ENCODE peak calls at places on chromosomes 3 and 15, in eight cellular contexts. V is ovary, O is fibroblast of lung, K is Panc1, B is A549, Y is hepatocyte, R is heart left ventricle, J is testis. N is an unnamed sample. For H3K4me1, the result is how much of the 10 kb centered on the place peaks cover.

GRCh38 chr3:51977449-51978142 is 2.7 kb downstream of the ABHD14A start:
- DNase-seq in V (no peak), O (no peak), K (no peak), B (no peak), Y (no peak), R (no peak), J (no peak), N (no peak)

GRCh38 chr3:124217542-124217941 is 225.6 kb upstream of the ROPN1 start:
- DNase-seq in V (no peak), O (peak), K (no peak), B (peak), Y (peak), R (no peak), J (peak), N (peak)

GRCh38 chr3:114649331-114649730 is 355.5 kb downstream of the TIGIT start:
- DNase-seq in V (no peak), O (no peak), K (no peak), B (peak), Y (no peak), R (no peak), J (no peak), N (no peak)

GRCh38 chr3:194522579-194523046 is 35.8 kb upstream of the ATP13A3 start:
- DNase-seq in V (no peak), O (no peak), K (no peak), B (no peak), Y (no peak), R (no peak), J (no peak), N (peak)

GRCh38 chr3:127800508-127800907 is 21.8 kb downstream of the MGLL start:
- DNase-seq in V (no peak), O (no peak), K (no peak), B (no peak), Y (no peak), R (no peak), J (no peak), N (no peak)

GRCh38 chr3:172031957-172032356 is 7.4 kb upstream of the FNDC3B start:
- DNase-seq in V (no peak), O (peak), K (no peak), B (no peak), Y (no peak), R (no peak), J (no peak), N (peak)

GRCh38 chr15:65339926-65340325 is 35.4 kb downstream of the RNU5B-1 start:
- DNase-seq in V (no peak), O (no peak), K (no peak), B (no peak), Y (peak), R (no peak), J (no peak), N (no peak)

GRCh38 chr3:151356791-151357460 is 27.6 kb upstream of the P2RY13 start:
- DNase-seq in V (no peak), O (no peak), K (no peak), B (no peak), Y (no peak), R (no peak), J (no peak), N (no peak)

GRCh38 chr3:181363231-181363630 is 348.5 kb upstream of the SOX2 start:
- DNase-seq in V (no peak), O (no peak), K (no peak), B (no peak), Y (no peak), R (no peak), J (no peak), N (no peak)

GRCh38 chr3:153970047-153970446 is 151.1 kb upstream of the ARHGEF26 start:
- DNase-seq in V (no peak), O (no peak), K (no peak), B (no peak), Y (no peak), R (no peak), J (no peak), N (no peak)

GRCh38 chr3:186162221-186162620 is 53.3 kb upstream of the ETV5 start:
- DNase-seq in V (no peak), O (peak), K (no peak), B (no peak), Y (no peak), R (no peak), J (no peak), N (no peak)

GRCh38 chr15:62889734-62890505 is 152.6 kb upstream of the TPM1 start:
- DNase-seq in V (no peak), O (peak), K (no peak), B (no peak), Y (no peak), R (no peak), J (no peak), N (peak)

GRCh38 chr3:112773864-112774263 is 72.8 kb downstream of the CD200R1L start:
- DNase-seq in V (no peak), O (no peak), K (peak), B (peak), Y (no peak), R (no peak), J (no peak), N (no peak)

GRCh38 chr3:40871411-40871810 is 327.9 kb upstream of the CTNNB1 start:
- DNase-seq in V (no peak), O (no peak), K (no peak), B (no peak), Y (no peak), R (no peak), J (no peak), N (no peak)

GRCh38 chr3:48412375-48413001 is 17.4 kb downstream of the PLXNB1 start:
- DNase-seq in V (no peak), O (no peak), K (no peak), B (no peak), Y (no peak), R (no peak), J (no peak), N (no peak)

GRCh38 chr15:85324202-85324601 is 56.2 kb upstream of the AKAP13 start:
- DNase-seq in V (no peak), O (no peak), K (no peak), B (no peak), Y (no peak), R (no peak), J (no peak), N (no peak)

GRCh38 chr15:66760968-66761722 is 59.1 kb downstream of the SMAD6 start:
- DNase-seq in V (no peak), O (peak), K (no peak), B (no peak), Y (peak), R (no peak), J (no peak), N (peak)

GRCh38 chr3:132443421-132443820 is 26.1 kb downstream of the DNAJC13 start:
- DNase-seq in V (no peak), O (no peak), K (no peak), B (no peak), Y (no peak), R (no peak), J (no peak), N (no peak)

GRCh38 chr3:60240558-60240957 is 1010.7 kb downstream of the FHIT start:
- DNase-seq in V (no peak), O (no peak), K (no peak), B (no peak), Y (peak), R (no peak), J (no peak), N (no peak)

GRCh38 chr3:3080309-3080708 is 29.9 kb downstream of the IL5RA start:
- DNase-seq in V (no peak), O (no peak), K (no peak), B (no peak), Y (no peak), R (no peak), J (no peak), N (no peak)

GRCh38 chr15:69305933-69306568 is 7.3 kb downstream of the PAQR5 start:
- DNase-seq in V (no peak), O (no peak), K (no peak), B (peak), Y (no peak), R (no peak), J (no peak), N (no peak)

GRCh38 chr3:21750831-21751391 is at the start of gene ZNF385D:
- DNase-seq in V (peak), O (peak), K (no peak), B (no peak), Y (peak), R (peak), J (peak), N (peak)

GRCh38 chr3:25289663-25290062 is 138.4 kb upstream of the RARB start:
- DNase-seq in V (no peak), O (no peak), K (no peak), B (no peak), Y (no peak), R (no peak), J (no peak), N (no peak)

GRCh38 chr3:120393252-120393651 is 44.1 kb upstream of the LRRC58 start:
- DNase-seq in V (no peak), O (no peak), K (no peak), B (no peak), Y (no peak), R (no peak), J (no peak), N (no peak)

GRCh38 chr15:79820820-79821219 is 76.0 kb downstream of the MTHFS start:
- DNase-seq in V (no peak), O (no peak), K (no peak), B (no peak), Y (no peak), R (no peak), J (no peak), N (no peak)

GRCh38 chr3:81716870-81717509 is 44.5 kb downstream of the GBE1 start:
- DNase-seq in V (no peak), O (peak), K (no peak), B (no peak), Y (peak), R (no peak), J (peak), N (peak)

GRCh38 chr15:67409175-67409574 is 111.8 kb upstream of the C15orf61 start:
- DNase-seq in V (no peak), O (no peak), K (no peak), B (no peak), Y (no peak), R (no peak), J (no peak), N (no peak)

GRCh38 chr15:85504739-85505676 is 124.6 kb downstream of the AKAP13 start:
- DNase-seq in V (peak), O (peak), K (no peak), B (peak), Y (peak), R (no peak), J (peak), N (peak)

GRCh38 chr3:140910860-140911259 is 30.8 kb upstream of the SLC25A36 start:
- DNase-seq in V (no peak), O (peak), K (no peak), B (peak), Y (peak), R (peak), J (peak), N (peak)

GRCh38 chr3:129276385-129276784 is 2.3 kb upstream of the HMCES start:
- DNase-seq in V (no peak), O (no peak), K (no peak), B (no peak), Y (no peak), R (no peak), J (no peak), N (no peak)

GRCh38 chr3:30082652-30083051 is 523.7 kb upstream of the TGFBR2 start:
- DNase-seq in V (no peak), O (no peak), K (no peak), B (no peak), Y (no peak), R (no peak), J (no peak), N (no peak)

GRCh38 chr15:70264014-70264492 is 166.3 kb upstream of the TLE3 start:
- DNase-seq in V (peak), O (no peak), K (no peak), B (no peak), Y (no peak), R (no peak), J (peak), N (peak)

GRCh38 chr3:111763101-111763500 is 96.0 kb upstream of the PHLDB2 start:
- DNase-seq in V (no peak), O (no peak), K (no peak), B (no peak), Y (no peak), R (no peak), J (no peak), N (no peak)

GRCh38 chr3:111761309-111761795 is 97.7 kb upstream of the PHLDB2 start:
- DNase-seq in V (no peak), O (peak), K (no peak), B (no peak), Y (no peak), R (no peak), J (no peak), N (no peak)

GRCh38 chr3:111764645-111765091 is 94.4 kb upstream of the PHLDB2 start:
- DNase-seq in V (no peak), O (peak), K (no peak), B (no peak), Y (peak), R (no peak), J (no peak), N (no peak)

GRCh38 chr3:111763968-111764367 is 95.1 kb upstream of the PHLDB2 start:
- DNase-seq in V (no peak), O (peak), K (no peak), B (no peak), Y (no peak), R (no peak), J (no peak), N (peak)

GRCh38 chr3:111762535-111762934 is 96.5 kb upstream of the PHLDB2 start:
- DNase-seq in V (no peak), O (peak), K (no peak), B (no peak), Y (peak), R (no peak), J (no peak), N (no peak)
- H3K4me1 ChIP-seq in V (under half), O (under half), K (under half), B (half or more), Y (under half), R (under half), J (under half), N (under half)

DNA sequence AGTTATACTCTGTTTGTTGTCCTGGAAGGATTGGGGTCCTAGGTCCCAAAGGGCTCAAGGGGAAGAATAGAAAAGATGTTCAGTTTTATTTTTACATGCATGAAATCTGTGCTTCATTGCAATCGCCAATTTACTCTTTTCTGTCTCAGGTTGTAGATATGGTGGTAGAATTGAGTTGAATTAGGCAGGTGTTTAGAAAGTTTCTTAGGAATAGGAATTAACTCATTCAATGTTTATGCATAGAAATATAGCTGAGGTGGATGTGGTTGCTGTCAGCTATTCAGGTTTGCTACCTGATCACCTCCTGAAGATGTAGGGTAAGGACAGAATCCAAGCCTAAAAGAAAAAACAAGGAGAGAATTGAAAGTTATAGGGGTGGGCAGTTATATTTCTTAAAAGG is 1.4 kb downstream of the ARPP21 start:
- DNase-seq in V (no peak), O (no peak), K (no peak), B (no peak), Y (no peak), R (no peak), J (no peak), N (no peak)
- H3K4me3 ChIP-seq in V (no peak), O (no peak), K (no peak), B (no peak), Y (no peak), R (no peak), J (no peak), N (no peak)

GRCh38 chr15:58221591-58222241 is 83.5 kb downstream of the AQP9 start:
- DNase-seq in V (no peak), O (peak), K (no peak), B (peak), Y (no peak), R (no peak), J (peak), N (peak)
- TF ChIP-seq CTCF in V (no peak), O (peak), K (peak), B (peak), Y (peak), R (peak), J (peak), N (peak)

DNA sequence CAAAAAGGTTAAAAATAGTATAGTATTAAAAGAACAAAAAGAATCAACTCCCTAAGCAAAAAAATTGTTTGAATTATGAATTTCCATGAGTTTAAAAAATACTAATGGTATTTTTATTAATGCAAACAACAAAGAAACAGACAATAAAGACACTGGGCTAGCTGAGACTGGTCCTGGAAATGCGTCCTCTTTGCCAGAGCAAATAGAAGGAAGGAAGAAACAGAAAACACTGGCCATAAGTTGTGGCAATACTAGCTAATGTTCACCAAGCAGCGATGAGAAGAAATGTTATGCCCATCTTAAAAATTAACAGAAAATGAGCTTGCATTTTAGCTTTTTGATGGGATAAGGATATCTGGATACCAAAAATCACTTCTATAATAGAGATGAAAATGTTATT is 88.6 kb downstream of the TBL1XR1 start:
- DNase-seq in V (no peak), O (no peak), K (no peak), B (no peak), Y (no peak), R (no peak), J (no peak), N (no peak)
- H3K4me1 ChIP-seq in V (under half), O (under half), K (half or more), B (half or more), Y (under half), R (half or more), J (under half), N (under half)